ENCODE peak calls at places on chromosome 2, in seven cellular contexts. J, G, W, D, I, C and P are unnamed samples.

GRCh38 chr2:41711736-41712135 is 336.1 kb upstream of the PKDCC start:
- DNase-seq in I (no peak), C (no peak), D (no peak), J (no peak), W (no peak), G (no peak), P (no peak)

GRCh38 chr2:181807526-181807925 is 84.0 kb upstream of the ITPRID2 start:
- DNase-seq in I (no peak), W (no peak), C (no peak), G (no peak), D (peak; percentile 27), J (no peak), P (no peak)

GRCh38 chr2:109339519-109339991 is 210.6 kb downstream of the SH3RF3 start:
- DNase-seq in C (peak; percentile 47), I (no peak), J (peak; percentile 74), W (no peak), G (no peak), D (peak; percentile 91), P (no peak)

GRCh38 chr2:127810156-127810636 is 775 bp downstream of the WDR33 start:
- DNase-seq in C (no peak), G (no peak), I (no peak), W (no peak), J (no peak), D (peak; percentile 29), P (no peak)

GRCh38 chr2:149832256-149832655 is 244.7 kb upstream of the MMADHC start:
- DNase-seq in G (no peak), J (no peak), D (no peak), W (no peak), C (no peak), I (no peak), P (no peak)

GRCh38 chr2:62372824-62373223 is 133.2 kb downstream of the TMEM17 start:
- DNase-seq in W (no peak), G (no peak), J (no peak), I (no peak), C (no peak), D (no peak), P (no peak)

GRCh38 chr2:73982140-73982617 is 2.5 kb upstream of the TET3 start:
- DNase-seq in C (no peak), I (no peak), D (peak; percentile 82), J (no peak), G (peak; percentile 39), W (no peak), P (no peak)

GRCh38 chr2:179936654-179937053 is 70.4 kb downstream of the CWC22 start:
- DNase-seq in C (no peak), W (no peak), J (no peak), I (no peak), D (peak; percentile 37), G (no peak), P (no peak)

GRCh38 chr2:43576983-43577892 is 18.6 kb downstream of the THADA start:
- DNase-seq in D (peak; percentile 80), W (no peak), I (peak; percentile 61), J (peak; percentile 67), G (no peak), C (no peak), P (no peak)

GRCh38 chr2:51553456-51553855 is 521.5 kb upstream of the NRXN1 start:
- DNase-seq in G (no peak), D (no peak), J (no peak), I (no peak), W (no peak), C (no peak), P (no peak)

GRCh38 chr2:144154205-144154604 is 365.7 kb downstream of the ZEB2 start:
- DNase-seq in C (no peak), G (no peak), D (no peak), J (no peak), I (no peak), W (no peak), P (no peak)

GRCh38 chr2:29834624-29835023 is 86.8 kb downstream of the ALK start:
- DNase-seq in W (no peak), C (no peak), G (no peak), I (no peak), D (no peak), J (peak; percentile 27), P (no peak)

GRCh38 chr2:106304612-106305184 is 110.6 kb upstream of the UXS1 start:
- DNase-seq in G (no peak), J (no peak), D (no peak), C (no peak), I (no peak), W (no peak), P (no peak)

GRCh38 chr2:128812183-128812940 is 493.7 kb upstream of the HS6ST1 start:
- DNase-seq in D (no peak), C (no peak), J (no peak), G (no peak), W (no peak), I (no peak), P (no peak)

GRCh38 chr2:102142829-102143449 is 393 bp downstream of the IL1R1 start:
- DNase-seq in D (peak; percentile 63), J (peak; percentile 63), I (no peak), W (peak; percentile 85), G (peak; percentile 36), C (no peak), P (no peak)

GRCh38 chr2:102145939-102146338 is 3.4 kb downstream of the IL1R1 start:
- DNase-seq in I (no peak), D (no peak), W (no peak), G (no peak), C (no peak), J (no peak), P (no peak)

GRCh38 chr2:102143450-102143985 is 972 bp downstream of the IL1R1 start:
- DNase-seq in J (peak; percentile 52), I (no peak), C (no peak), G (peak; percentile 53), D (peak; percentile 65), W (no peak), P (no peak)

GRCh38 chr2:102145107-102145506 is 2.6 kb downstream of the IL1R1 start:
- DNase-seq in J (no peak), C (no peak), I (no peak), W (no peak), D (no peak), G (no peak), P (no peak)

DNA sequence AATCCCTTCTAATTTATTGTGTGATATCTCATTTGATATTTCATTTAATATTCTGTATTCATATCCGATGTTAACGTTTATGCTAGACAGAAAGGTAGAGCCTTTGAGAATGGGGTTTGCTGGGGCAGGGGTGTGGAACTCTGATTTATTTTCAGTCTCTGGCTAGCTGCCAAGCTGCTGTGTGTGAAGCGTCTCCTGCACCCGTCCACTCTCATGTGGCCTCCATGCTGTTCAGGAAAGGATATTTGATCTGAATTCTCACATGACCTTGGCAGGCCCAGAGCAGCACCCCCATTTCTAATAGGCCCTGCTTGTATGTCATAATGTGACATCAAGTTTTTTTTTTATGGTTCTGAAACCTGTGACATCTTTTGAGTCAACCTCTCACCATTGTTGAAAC is 1.6 kb downstream of the IL1R1 start:
- DNase-seq in W (no peak), C (no peak), J (no peak), I (no peak), G (peak; percentile 45), D (peak; percentile 70), P (no peak)
- H3K4me3 ChIP-seq in W (peak overlapping the region; percentile 72), C (peak overlapping the region; percentile 93), J (peak overlapping the region; percentile 69), I (peak overlapping the region; percentile 60), G (peak overlapping the region; percentile 64), D (peak overlapping the region; percentile 96), P (peak overlapping the region; percentile 56)

DNA sequence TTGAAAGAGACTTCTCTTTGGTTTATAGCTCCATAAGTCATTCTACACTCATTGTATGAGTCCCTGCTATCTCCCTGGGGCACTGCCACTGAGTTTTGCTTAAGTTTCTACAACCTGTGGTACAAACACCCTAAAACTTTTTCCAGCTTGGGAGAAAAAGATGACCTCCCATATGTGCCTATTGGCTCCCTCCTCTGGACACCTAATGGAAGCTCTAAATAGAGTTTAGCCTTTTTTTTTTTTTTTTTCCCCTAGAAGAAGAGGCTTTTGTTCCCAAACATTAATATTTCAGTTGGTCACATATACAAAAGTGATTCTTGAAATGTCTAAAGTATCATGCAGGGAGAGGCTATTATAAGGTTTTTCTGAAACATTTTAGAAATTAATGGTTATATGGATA is 547.2 kb upstream of the TMEFF2 start:
- DNase-seq in W (no peak), J (no peak), D (peak; percentile 0), C (no peak), I (no peak), G (no peak), P (no peak)
- TF ChIP-seq CTCF in W (no peak), J (peak; percentile 26), D (peak; percentile 6), C (no peak), I (no peak), G (no peak), P (no peak)

GRCh38 chr2:166411473-166412230 is 35.9 kb upstream of the SCN9A start:
- DNase-seq in C (no peak), I (no peak), J (no peak), W (no peak), D (peak; percentile 45), G (no peak), P (peak; percentile 35)
- H3K4me3 ChIP-seq in C (no peak overlapping the region), I (no peak overlapping the region), J (no peak overlapping the region), W (no peak overlapping the region), D (no peak overlapping the region), G (no peak overlapping the region), P (no peak overlapping the region)

GRCh38 chr2:202375006-202375610 is 1.0 kb upstream of the BMPR2 start:
- DNase-seq in G (peak; percentile 85), I (peak; percentile 40), C (peak; percentile 86), D (peak; percentile 63), J (peak; percentile 84), W (no peak), P (peak; percentile 47)
- TF ChIP-seq CTCF in G (no peak), I (no peak), C (no peak), D (no peak), J (no peak), W (no peak), P (no peak)

DNA sequence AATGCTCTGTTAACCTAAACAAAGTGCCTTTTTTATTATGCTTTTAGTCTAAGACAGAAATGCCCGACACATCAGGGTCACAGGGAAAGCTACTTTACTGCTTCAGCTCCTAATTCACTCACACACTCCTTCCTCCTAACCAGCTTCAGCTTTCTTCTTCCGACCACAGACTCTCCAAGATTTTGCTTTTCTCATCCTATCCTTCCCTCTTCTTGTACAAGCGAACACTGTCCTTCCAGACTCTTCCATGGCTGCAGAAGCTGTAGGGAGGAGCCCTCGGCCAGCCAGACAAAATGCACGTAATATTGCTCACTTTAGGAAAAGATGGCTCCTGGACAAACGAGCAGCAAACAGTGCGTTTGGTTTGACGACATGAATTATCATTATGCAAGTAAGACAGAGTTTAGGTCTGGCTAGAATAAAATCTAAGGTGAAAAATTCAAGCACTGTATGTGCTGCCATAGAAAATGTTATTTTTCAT is 47.5 kb upstream of the HNRNPA3 start:
- DNase-seq in I (no peak), D (peak; percentile 61), J (peak; percentile 64), G (no peak), W (no peak), C (no peak), P (no peak)
- H3K4me3 ChIP-seq in I (peak overlapping the region; percentile 37), D (peak overlapping the region; percentile 44), J (peak overlapping the region; percentile 29), G (peak overlapping the region; percentile 45), W (peak overlapping the region; percentile 35), C (peak overlapping the region; percentile 57), P (peak overlapping the region; percentile 9)